ENCODE peak calls at places on chromosomes 13 and 19, in eight cellular contexts. M is fibroblast of lung, H is A549, P is uterus, E is psoas muscle, Z is heart left ventricle, W is cardiac muscle cell, N is MM.1S. F is an unnamed sample.

GRCh38 chr13:113649212-113649611 is 8.8 kb downstream of the ATP4B start:
- DNase-seq in M (no peak), H (no peak), P (peak), E (no peak), Z (peak), W (no peak), N (no peak), F (peak)

GRCh38 chr19:6568816-6569215 is 22.1 kb downstream of the CD70 start:
- DNase-seq in M (no peak), H (no peak), P (no peak), E (no peak), Z (no peak), W (no peak), N (no peak), F (no peak)

GRCh38 chr13:52411629-52412028 is 5.7 kb upstream of the THSD1 start:
- DNase-seq in M (peak), H (peak), P (no peak), E (no peak), Z (no peak), W (no peak), N (no peak), F (no peak)

GRCh38 chr13:39612023-39612637 is 9.1 kb upstream of the LHFPL6 start:
- DNase-seq in M (peak), H (peak), P (peak), E (peak), Z (peak), W (peak), N (peak), F (peak)

GRCh38 chr13:29493796-29494195 is 101.7 kb downstream of the SLC7A1 start:
- DNase-seq in M (no peak), H (no peak), P (no peak), E (no peak), Z (no peak), W (no peak), N (no peak), F (no peak)

GRCh38 chr19:43767818-43768217 is 13.0 kb downstream of the KCNN4 start:
- DNase-seq in M (no peak), H (no peak), P (no peak), E (no peak), Z (no peak), W (no peak), N (no peak), F (no peak)

GRCh38 chr13:78137404-78138142 is 218.9 kb upstream of the EDNRB start:
- DNase-seq in M (peak), H (peak), P (no peak), E (no peak), Z (no peak), W (peak), N (peak), F (no peak)

GRCh38 chr19:48638831-48639381 is 1.7 kb upstream of the DBP start:
- DNase-seq in M (no peak), H (no peak), P (peak), E (no peak), Z (no peak), W (no peak), N (no peak), F (no peak)

GRCh38 chr13:46535822-46536221 is 17.1 kb upstream of the LRCH1 start:
- DNase-seq in M (no peak), H (no peak), P (no peak), E (no peak), Z (no peak), W (no peak), N (no peak), F (no peak)

GRCh38 chr19:19750842-19751790 is 18.2 kb upstream of the ZNF14 start:
- DNase-seq in M (no peak), H (no peak), P (no peak), E (no peak), Z (no peak), W (no peak), N (no peak), F (no peak)

GRCh38 chr13:45943965-45944364 is 92.4 kb upstream of the SIAH3 start:
- DNase-seq in M (peak), H (no peak), P (no peak), E (no peak), Z (no peak), W (no peak), N (no peak), F (no peak)

GRCh38 chr19:32404939-32405430 is 585 bp upstream of the DPY19L3 start:
- DNase-seq in M (peak), H (no peak), P (peak), E (peak), Z (peak), W (peak), N (peak), F (peak)

GRCh38 chr19:1287622-1288527 is 2.2 kb downstream of the EFNA2 start:
- DNase-seq in M (no peak), H (no peak), P (no peak), E (no peak), Z (no peak), W (no peak), N (no peak), F (no peak)

GRCh38 chr13:72983085-72983768 is 75.6 kb upstream of the KLF5 start:
- DNase-seq in M (peak), H (no peak), P (no peak), E (no peak), Z (no peak), W (no peak), N (no peak), F (no peak)

GRCh38 chr19:53945441-53945840 is 17.3 kb upstream of the CACNG8 start:
- DNase-seq in M (peak), H (peak), P (no peak), E (no peak), Z (no peak), W (no peak), N (no peak), F (no peak)

GRCh38 chr13:49652691-49653305 is 24.5 kb downstream of the ARL11 start:
- DNase-seq in M (no peak), H (peak), P (no peak), E (peak), Z (no peak), W (peak), N (no peak), F (no peak)

GRCh38 chr19:38838208-38838985 is 6.8 kb upstream of the ECH1 start:
- DNase-seq in M (no peak), H (no peak), P (no peak), E (no peak), Z (peak), W (no peak), N (no peak), F (no peak)

GRCh38 chr13:102830646-102831045 is 15.2 kb upstream of the ERCC5 start:
- DNase-seq in M (peak), H (no peak), P (no peak), E (no peak), Z (no peak), W (no peak), N (no peak), F (no peak)

GRCh38 chr13:94268661-94269060 is 210.8 kb downstream of the DCT start:
- DNase-seq in M (peak), H (no peak), P (no peak), E (no peak), Z (no peak), W (no peak), N (no peak), F (no peak)

GRCh38 chr19:590750-591098 is 1.0 kb downstream of the HCN2 start:
- DNase-seq in M (no peak), H (no peak), P (no peak), E (no peak), Z (no peak), W (no peak), N (no peak), F (no peak)

GRCh38 chr13:49495783-49496762 is at the start of gene PHF11:
- DNase-seq in M (peak), H (peak), P (peak), E (peak), Z (peak), W (peak), N (peak), F (peak)

GRCh38 chr19:2027361-2027760 is 11.8 kb upstream of the BTBD2 start:
- DNase-seq in M (peak), H (no peak), P (no peak), E (peak), Z (no peak), W (no peak), N (no peak), F (no peak)

GRCh38 chr19:30222428-30222873 is 149.7 kb upstream of the ZNF536 start:
- DNase-seq in M (no peak), H (peak), P (no peak), E (no peak), Z (no peak), W (peak), N (no peak), F (no peak)

GRCh38 chr13:82275644-82276043 is 1606.6 kb downstream of the SLITRK1 start:
- DNase-seq in M (no peak), H (no peak), P (no peak), E (no peak), Z (no peak), W (no peak), N (no peak), F (no peak)

GRCh38 chr13:95573226-95573625 is 20.7 kb downstream of the CLDN10 start:
- DNase-seq in M (peak), H (no peak), P (no peak), E (no peak), Z (no peak), W (no peak), N (no peak), F (no peak)

GRCh38 chr13:29597246-29597645 is 1.8 kb upstream of the SLC7A1 start:
- DNase-seq in M (no peak), H (no peak), P (no peak), E (no peak), Z (no peak), W (no peak), N (no peak), F (no peak)

GRCh38 chr13:88979465-88980180 is 1308.5 kb downstream of the SLITRK5 start:
- DNase-seq in M (peak), H (no peak), P (no peak), E (no peak), Z (peak), W (peak), N (peak), F (no peak)

GRCh38 chr13:97474581-97474980 is 40.6 kb downstream of the RAP2A start:
- DNase-seq in M (no peak), H (no peak), P (no peak), E (no peak), Z (no peak), W (no peak), N (no peak), F (no peak)

GRCh38 chr19:30719189-30719990 is 347.2 kb downstream of the ZNF536 start:
- DNase-seq in M (peak), H (no peak), P (peak), E (peak), Z (peak), W (peak), N (peak), F (no peak)

GRCh38 chr19:12095111-12095790 is 30.7 kb downstream of the ZNF844 start:
- DNase-seq in M (no peak), H (no peak), P (no peak), E (no peak), Z (no peak), W (no peak), N (no peak), F (no peak)

GRCh38 chr19:10328558-10329429 is 4.5 kb downstream of the RAVER1 start:
- DNase-seq in M (no peak), H (no peak), P (no peak), E (no peak), Z (no peak), W (no peak), N (no peak), F (no peak)

GRCh38 chr19:37342753-37343152 is 28.1 kb upstream of the ZNF527 start:
- DNase-seq in M (no peak), H (no peak), P (no peak), E (no peak), Z (no peak), W (no peak), N (no peak), F (no peak)

GRCh38 chr19:4541114-4541805 is 1.4 kb upstream of the LRG1 start:
- DNase-seq in M (no peak), H (no peak), P (no peak), E (no peak), Z (no peak), W (no peak), N (no peak), F (no peak)
- H3K27ac ChIP-seq in M (no peak), H (no peak), P (no peak), E (no peak), Z (no peak), W (no peak), N (no peak), F (no peak)

DNA sequence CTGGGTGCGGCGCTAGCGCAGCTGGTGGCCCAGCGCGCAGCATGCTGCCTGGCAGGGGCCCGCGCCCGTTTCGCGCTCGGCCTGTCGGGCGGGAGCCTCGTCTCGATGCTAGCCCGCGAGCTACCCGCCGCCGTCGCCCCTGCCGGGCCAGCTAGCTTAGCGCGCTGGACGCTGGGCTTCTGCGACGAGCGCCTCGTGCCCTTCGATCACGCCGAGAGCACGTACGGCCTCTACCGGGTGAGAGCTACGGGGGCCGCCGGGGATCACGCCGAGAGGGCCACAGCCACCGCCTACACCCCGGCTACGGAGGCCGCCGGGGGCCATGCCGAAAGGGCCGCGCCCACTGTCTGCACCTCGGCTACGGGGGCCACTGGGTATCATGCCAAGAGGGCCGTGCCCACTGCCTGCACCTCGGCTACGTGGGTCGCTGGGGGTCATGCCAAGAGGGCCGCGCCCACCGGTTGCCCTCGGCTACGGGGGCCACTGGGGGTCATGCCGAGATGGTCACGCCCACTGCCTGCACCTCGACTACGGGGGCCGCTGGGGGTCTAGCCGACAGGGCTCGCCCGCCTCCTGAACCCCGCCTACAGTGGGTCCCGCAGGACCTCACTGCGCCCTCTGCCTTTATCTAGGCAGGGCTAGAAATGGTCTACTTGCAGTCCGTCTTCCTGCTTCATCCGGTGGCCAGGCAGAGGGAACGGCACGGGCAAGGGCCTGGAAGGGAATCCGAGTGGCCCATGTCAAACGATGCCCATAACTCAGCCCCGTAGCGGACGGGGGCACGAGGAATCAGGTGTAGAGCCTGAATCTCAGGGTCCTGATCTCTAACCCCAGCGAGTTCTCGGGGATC is 500 bp downstream of the PGLS start:
- DNase-seq in M (peak), H (peak), P (peak), E (peak), Z (peak), W (peak), N (peak), F (peak)
- TF ChIP-seq CTCF in M (no peak), H (peak), P (peak), E (peak), Z (no peak), W (peak), N (no peak), F (no peak)

GRCh38 chr19:8391274-8392016 is 1.3 kb downstream of the RAB11B start:
- DNase-seq in M (no peak), H (no peak), P (no peak), E (peak), Z (no peak), W (no peak), N (no peak), F (no peak)
- H3K27ac ChIP-seq in M (no peak), H (no peak), P (peak), E (peak), Z (peak), W (peak), N (no peak), F (peak)

GRCh38 chr19:13150187-13150918 is at the start of the genes IER2 and STX10:
- DNase-seq in M (peak), H (peak), P (peak), E (peak), Z (peak), W (peak), N (peak), F (peak)
- TF ChIP-seq CTCF in M (peak), H (peak), P (peak), E (peak), Z (peak), W (peak), N (peak), F (peak)

GRCh38 chr19:55353803-55354697 is 469 bp downstream of the COX6B2 start:
- DNase-seq in M (peak), H (peak), P (peak), E (peak), Z (peak), W (peak), N (no peak), F (no peak)
- H3K27ac ChIP-seq in M (no peak), H (peak), P (no peak), E (no peak), Z (no peak), W (no peak), N (no peak), F (no peak)

DNA sequence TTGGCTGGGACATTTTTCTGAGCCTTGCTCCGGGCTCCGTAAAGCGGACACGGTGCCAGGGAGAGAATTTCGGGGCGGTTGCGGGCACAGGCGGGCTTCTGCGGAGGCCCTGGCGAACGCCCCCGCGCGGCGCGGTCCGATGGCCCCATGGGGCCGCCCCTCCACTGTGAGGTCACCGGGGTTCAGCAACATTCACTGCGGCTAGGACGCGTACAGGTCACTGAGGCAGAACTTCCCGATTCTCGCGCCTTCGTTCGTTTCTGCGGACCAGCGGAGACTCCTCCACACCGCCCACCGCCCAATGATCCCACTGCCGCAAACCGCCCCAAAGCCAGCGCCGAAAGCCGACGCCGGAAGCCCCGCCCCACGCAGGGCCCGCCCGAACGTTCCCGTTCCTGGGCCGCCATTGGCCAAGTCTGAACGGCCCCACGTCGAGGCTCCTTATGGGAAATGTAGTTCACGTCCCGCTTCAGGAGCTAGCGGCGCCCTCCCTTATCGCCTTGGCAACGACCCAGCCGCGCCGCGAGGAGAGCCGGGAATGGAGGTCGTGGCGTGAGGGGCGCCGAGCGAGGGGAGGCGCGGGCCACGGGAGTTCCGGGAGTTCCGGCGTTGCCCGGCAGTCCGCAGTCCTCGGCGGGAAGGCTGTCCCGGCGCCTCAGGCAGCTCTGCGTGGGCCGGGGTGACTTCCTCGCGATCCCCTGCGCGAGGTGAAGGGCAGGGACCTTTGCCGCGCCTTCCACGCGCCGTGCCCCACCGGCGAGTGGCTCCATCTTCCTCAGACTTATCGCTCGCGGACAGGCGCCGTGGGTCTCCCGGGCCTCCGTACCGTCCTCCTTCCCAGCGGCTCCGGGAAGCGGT is at the start of gene ZNF584:
- DNase-seq in M (peak), H (peak), P (peak), E (peak), Z (peak), W (peak), N (peak), F (peak)
- TF ChIP-seq CTCF in M (no peak), H (peak), P (no peak), E (no peak), Z (no peak), W (peak), N (peak), F (no peak)

GRCh38 chr13:79320433-79320832 is 85.6 kb downstream of the RBM26 start:
- DNase-seq in M (no peak), H (no peak), P (no peak), E (no peak), Z (no peak), W (no peak), N (no peak), F (no peak)
- H3K27ac ChIP-seq in M (no peak), H (no peak), P (no peak), E (no peak), Z (no peak), W (no peak), N (no peak), F (no peak)

GRCh38 chr13:36526897-36527296 is 94.6 kb downstream of the CCNA1 start:
- DNase-seq in M (no peak), H (no peak), P (no peak), E (no peak), Z (no peak), W (no peak), N (no peak), F (no peak)
- TF ChIP-seq CTCF in M (no peak), H (no peak), P (no peak), E (no peak), Z (no peak), W (no peak), N (no peak), F (no peak)

DNA sequence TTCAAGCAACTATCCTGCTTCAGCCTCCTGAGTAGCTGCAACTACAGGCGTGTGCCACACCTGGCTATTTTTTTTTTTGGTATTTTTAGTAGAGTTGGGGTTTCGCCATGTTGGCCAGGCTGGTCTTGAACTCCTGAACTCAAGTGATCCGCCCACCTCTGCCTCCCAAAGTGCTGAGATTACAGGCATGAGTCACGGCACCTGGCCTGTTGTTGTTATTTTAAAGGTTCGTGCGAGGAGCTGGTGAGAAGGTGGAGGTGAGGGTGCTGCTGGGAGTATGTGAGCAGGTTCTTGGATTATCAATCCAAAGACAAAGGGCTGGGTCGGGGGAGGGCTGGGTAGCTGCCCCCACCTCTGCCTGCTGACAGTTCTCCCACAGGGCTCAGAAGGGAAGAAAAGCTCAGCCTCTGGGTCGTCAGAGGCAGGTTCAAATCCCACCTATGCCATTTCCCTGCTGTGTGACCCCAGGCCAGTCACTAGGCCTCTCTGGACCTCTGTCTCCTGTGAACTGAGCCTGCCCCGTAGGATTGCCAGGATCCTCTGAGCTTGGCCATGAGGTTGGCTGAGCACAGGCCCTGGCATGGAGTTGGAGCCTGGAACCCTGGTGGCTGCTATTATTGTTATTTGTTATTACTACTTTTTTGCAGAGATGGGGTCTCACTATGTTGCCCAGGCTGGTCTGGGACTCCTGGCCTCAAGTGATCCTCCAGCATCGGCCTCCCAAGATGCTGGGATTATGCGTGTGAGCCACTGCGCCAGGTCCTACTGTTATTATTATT is 1.5 kb downstream of the CKM start:
- DNase-seq in M (no peak), H (no peak), P (no peak), E (no peak), Z (no peak), W (no peak), N (no peak), F (no peak)
- H3K27ac ChIP-seq in M (no peak), H (no peak), P (no peak), E (peak), Z (peak), W (peak), N (no peak), F (no peak)